ENCODE peak calls at places on chromosome 21, in eight cellular contexts. I is KG1; E is SW480; J is activated CD4-positive, alpha-beta T cell treated with anti-CD3 and anti-CD28 coated beads for 36 hours; Z is mesendoderm; T is mucosa of gallbladder; Q is bronchial epithelial cell; Y is HEK293T. U is an unnamed sample.

GRCh38 chr21:29145354-29145782 is 14.9 kb downstream of the MAP3K7CL start:
- DNase-seq in E (peak; percentile 9), Y (no peak), I (no peak), T (no peak), Q (peak; percentile 98), J (no peak), Z (no peak), U (no peak)

GRCh38 chr21:30340714-30341573 is 3.5 kb upstream of the KRTAP27-1 start:
- DNase-seq in J (peak; percentile 46), Q (peak; percentile 56), I (peak; percentile 1), E (peak; percentile 51), T (peak; percentile 36), Z (peak; percentile 59), Y (peak; percentile 56), U (no peak)

GRCh38 chr21:37868896-37869295 is 47.4 kb downstream of the KCNJ6 start:
- DNase-seq in Y (no peak), T (no peak), Z (peak; percentile 12), Q (peak; percentile 12), J (no peak), E (no peak), I (no peak), U (no peak)

GRCh38 chr21:32768530-32768929 is 3.0 kb downstream of the PAXBP1 start:
- DNase-seq in I (no peak), Z (no peak), Q (no peak), Y (no peak), T (no peak), J (no peak), E (no peak), U (no peak)

GRCh38 chr21:27818847-27819246 is 852.0 kb upstream of the ADAMTS5 start:
- DNase-seq in Z (no peak), E (no peak), Q (peak; percentile 83), J (no peak), I (no peak), T (no peak), Y (no peak), U (no peak)

GRCh38 chr21:34580181-34580700 is 34.7 kb downstream of the RCAN1 start:
- DNase-seq in J (peak; percentile 13), T (no peak), E (no peak), Q (peak; percentile 70), Z (no peak), I (no peak), Y (no peak), U (no peak)

GRCh38 chr21:42671778-42672593 is 18.6 kb downstream of the PDE9A start:
- DNase-seq in Q (peak; percentile 57), Y (no peak), Z (no peak), T (no peak), E (peak; percentile 57), I (no peak), J (no peak), U (no peak)

GRCh38 chr21:46161800-46162592 is 6.6 kb upstream of the FTCD start:
- DNase-seq in Z (no peak), T (no peak), Y (no peak), I (no peak), Q (no peak), J (no peak), E (no peak), U (no peak)

GRCh38 chr21:35138665-35139381 is 89.7 kb upstream of the RUNX1 start:
- DNase-seq in I (no peak), E (peak; percentile 100), Q (peak; percentile 98), J (peak; percentile 83), Z (no peak), Y (no peak), T (no peak), U (no peak)

GRCh38 chr21:33197546-33197945 is 32.2 kb upstream of the IFNAR2 start:
- DNase-seq in E (no peak), T (peak; percentile 18), Q (no peak), Y (no peak), I (no peak), Z (peak; percentile 26), J (no peak), U (no peak)